ENCODE peak calls at places on chromosomes 13 and 19, in ten cellular contexts. Z is OCI-LY7, O is dermis microvascular lymphatic vessel endothelial cell, Q is mucosa of descending colon, R is NCI-H345, E is left cardiac atrium, L is GM12878, V is C1 segment of cervical spinal cord, I is iris pigment epithelial cell, K is ELF-1. S is an unnamed sample.

GRCh38 chr19:19418548-19419260 is 13.2 kb downstream of the GATAD2A start:
- DNase-seq in Z (no peak), O (no peak), Q (no peak), R (no peak), E (no peak), L (no peak), V (no peak), I (no peak), K (no peak), S (no peak)

GRCh38 chr13:28339419-28339818 is 155.5 kb downstream of the FLT1 start:
- DNase-seq in Z (no peak), O (no peak), Q (no peak), R (no peak), E (no peak), L (no peak), V (no peak), I (peak; percentile 79), K (no peak), S (no peak)

GRCh38 chr13:97212540-97213146 is 9.5 kb upstream of the MBNL2 start:
- DNase-seq in Z (peak; percentile 4), O (no peak), Q (no peak), R (no peak), E (no peak), L (no peak), V (no peak), I (peak; percentile 66), K (no peak), S (no peak)

GRCh38 chr13:84237181-84237580 is 354.9 kb upstream of the SLITRK1 start:
- DNase-seq in Z (no peak), O (no peak), Q (no peak), R (peak; percentile 17), E (no peak), L (no peak), V (no peak), I (no peak), K (peak; percentile 2), S (no peak)

GRCh38 chr13:30800107-30800506 is 64.8 kb downstream of the ALOX5AP start:
- DNase-seq in Z (no peak), O (no peak), Q (no peak), R (no peak), E (no peak), L (no peak), V (no peak), I (no peak), K (no peak), S (no peak)

GRCh38 chr19:2805261-2805900 is 14.3 kb upstream of the ZNF554 start:
- DNase-seq in Z (no peak), O (no peak), Q (no peak), R (no peak), E (no peak), L (no peak), V (no peak), I (no peak), K (no peak), S (no peak)

GRCh38 chr19:10112895-10113591 is 1.6 kb downstream of the P2RY11 start:
- DNase-seq in Z (peak; percentile 73), O (no peak), Q (peak; percentile 75), R (peak; percentile 25), E (no peak), L (no peak), V (no peak), I (peak; percentile 39), K (peak; percentile 77), S (peak; percentile 66)

GRCh38 chr19:4922530-4923378 is 13.5 kb downstream of the UHRF1 start:
- DNase-seq in Z (no peak), O (no peak), Q (no peak), R (no peak), E (no peak), L (no peak), V (peak; percentile 31), I (no peak), K (no peak), S (no peak)

GRCh38 chr19:34974631-34975030 is 10.6 kb upstream of the ZNF792 start:
- DNase-seq in Z (no peak), O (no peak), Q (no peak), R (no peak), E (no peak), L (no peak), V (no peak), I (peak; percentile 52), K (no peak), S (no peak)

GRCh38 chr19:3575260-3575741 is 2.6 kb downstream of the HMG20B start:
- DNase-seq in Z (no peak), O (no peak), Q (no peak), R (no peak), E (no peak), L (no peak), V (no peak), I (no peak), K (peak; percentile 80), S (no peak)

GRCh38 chr13:45773944-45774343 is 71.8 kb downstream of the CBY2 start:
- DNase-seq in Z (no peak), O (no peak), Q (no peak), R (no peak), E (no peak), L (no peak), V (no peak), I (no peak), K (no peak), S (no peak)

GRCh38 chr19:8877854-8878705 is 45.9 kb downstream of the MBD3L1 start:
- DNase-seq in Z (peak; percentile 25), O (no peak), Q (no peak), R (no peak), E (no peak), L (no peak), V (no peak), I (no peak), K (peak; percentile 24), S (no peak)

GRCh38 chr19:39181500-39182173 is 15.1 kb upstream of the NCCRP1 start:
- DNase-seq in Z (no peak), O (no peak), Q (no peak), R (no peak), E (no peak), L (no peak), V (no peak), I (no peak), K (no peak), S (no peak)

GRCh38 chr13:111153977-111154332 is 38.8 kb downstream of the ARHGEF7 start:
- DNase-seq in Z (peak; percentile 34), O (no peak), Q (no peak), R (peak; percentile 57), E (no peak), L (no peak), V (peak; percentile 74), I (no peak), K (peak; percentile 66), S (no peak)

GRCh38 chr13:35793823-35794222 is 317.3 kb upstream of the MAB21L1 start:
- DNase-seq in Z (no peak), O (no peak), Q (no peak), R (no peak), E (no peak), L (no peak), V (no peak), I (no peak), K (no peak), S (no peak)

GRCh38 chr19:37564624-37565369 is 29.8 kb downstream of the ZNF571 start:
- DNase-seq in Z (no peak), O (no peak), Q (no peak), R (no peak), E (no peak), L (no peak), V (no peak), I (no peak), K (no peak), S (no peak)

GRCh38 chr19:2900296-2901252 is at the start of gene ZNF57:
- DNase-seq in Z (peak; percentile 100), O (peak; percentile 98), Q (peak; percentile 99), R (peak; percentile 99), E (peak; percentile 100), L (peak; percentile 92), V (peak; percentile 99), I (peak; percentile 99), K (peak; percentile 99), S (peak; percentile 100)

GRCh38 chr13:62040806-62041205 is 625.2 kb upstream of the PCDH20 start:
- DNase-seq in Z (no peak), O (no peak), Q (no peak), R (peak; percentile 49), E (no peak), L (no peak), V (no peak), I (no peak), K (no peak), S (no peak)

GRCh38 chr19:56838930-56839664 is 1.4 kb downstream of the PEG3 start:
- DNase-seq in Z (no peak), O (peak; percentile 45), Q (peak; percentile 70), R (no peak), E (peak; percentile 98), L (no peak), V (peak; percentile 100), I (peak; percentile 71), K (no peak), S (peak; percentile 97)

GRCh38 chr19:35404879-35405622 is 34.2 kb downstream of the GPR42 start:
- DNase-seq in Z (no peak), O (no peak), Q (no peak), R (no peak), E (peak; percentile 34), L (peak; percentile 95), V (no peak), I (peak; percentile 89), K (peak; percentile 77), S (no peak)

GRCh38 chr19:5563008-5563431 is 4.7 kb downstream of the TINCR start:
- DNase-seq in Z (no peak), O (no peak), Q (no peak), R (no peak), E (no peak), L (no peak), V (no peak), I (no peak), K (peak; percentile 65), S (no peak)

GRCh38 chr13:79741006-79741405 is 260.1 kb downstream of the NDFIP2 start:
- DNase-seq in Z (no peak), O (no peak), Q (no peak), R (no peak), E (no peak), L (no peak), V (no peak), I (peak; percentile 65), K (peak; percentile 56), S (no peak)